ENCODE peak calls at places on chromosome 2, in ten cellular contexts. L is CD8-positive, alpha-beta memory T cell; F is T-helper 2 cell; G is amygdala; T is Right ventricle myocardium inferior; B is activated CD8-positive, alpha-beta memory T cell treated with anti-CD3 and anti-CD28 coated beads for 1 hour; C is NCI-H82; Z is stimulated activated CD8-positive, alpha-beta memory T cell treated with anti-CD3 and anti-CD28 coated beads, Interleukin-15, amount 100 ng/mL, for 4 hours; J is HuH-7.5; S is KG1. O is an unnamed sample.

GRCh38 chr2:101446869-101447268 is 28.0 kb downstream of the RFX8 start:
- DNase-seq in T (no peak), B (no peak), C (no peak), F (no peak), G (no peak), J (no peak), Z (no peak), S (no peak), L (no peak), O (no peak)

GRCh38 chr2:164841719-164842623 is at the start of gene COBLL1:
- DNase-seq in T (peak), Z (no peak), F (no peak), S (peak), G (peak), B (no peak), C (peak), L (no peak), J (peak), O (peak)

GRCh38 chr2:21043744-21044532 is at the start of gene APOB:
- DNase-seq in B (no peak), S (no peak), T (no peak), L (no peak), F (no peak), G (no peak), Z (no peak), C (no peak), J (no peak), O (no peak)

GRCh38 chr2:177265386-177265690 is 811 bp upstream of the NFE2L2 start:
- DNase-seq in S (no peak), T (peak), G (no peak), L (peak), Z (no peak), F (no peak), J (no peak), B (peak), C (peak), O (no peak)

GRCh38 chr2:60479226-60480088 is 74.0 kb downstream of the BCL11A start:
- DNase-seq in L (no peak), J (no peak), Z (no peak), B (no peak), G (no peak), T (no peak), C (no peak), S (no peak), F (no peak), O (no peak)

GRCh38 chr2:33000986-33001385 is 54.2 kb downstream of the LTBP1 start:
- DNase-seq in C (no peak), T (no peak), J (no peak), G (no peak), L (no peak), F (no peak), S (no peak), Z (no peak), B (no peak), O (no peak)

GRCh38 chr2:88059979-88060906 is 4.7 kb upstream of the KRCC1 start:
- DNase-seq in C (peak), Z (no peak), F (peak), T (no peak), L (peak), G (no peak), S (peak), J (peak), B (no peak), O (peak)

GRCh38 chr2:202643012-202643858 is 8.5 kb downstream of the FAM117B start:
- DNase-seq in L (no peak), T (no peak), Z (no peak), J (no peak), B (no peak), S (no peak), C (no peak), F (peak), G (no peak), O (no peak)

GRCh38 chr2:102460467-102460866 is 12.6 kb upstream of the SLC9A4 start:
- DNase-seq in S (no peak), Z (no peak), C (no peak), G (no peak), F (no peak), T (no peak), B (no peak), J (no peak), L (no peak), O (no peak)

GRCh38 chr2:149383340-149383739 is 53.0 kb downstream of the LYPD6 start:
- DNase-seq in F (no peak), G (no peak), T (no peak), B (no peak), L (no peak), C (no peak), S (no peak), Z (no peak), J (no peak), O (no peak)

GRCh38 chr2:4553219-4553618 is 849.8 kb downstream of the DCDC2C start:
- DNase-seq in B (no peak), J (no peak), G (no peak), Z (no peak), L (no peak), S (no peak), F (no peak), C (no peak), T (no peak), O (no peak)

GRCh38 chr2:191335875-191336464 is 90.8 kb downstream of the MYO1B start:
- DNase-seq in S (no peak), G (no peak), C (no peak), F (no peak), B (no peak), Z (no peak), J (no peak), L (no peak), T (no peak), O (no peak)

GRCh38 chr2:57204364-57204763 is 842.2 kb upstream of the VRK2 start:
- DNase-seq in S (no peak), C (no peak), T (no peak), L (no peak), J (no peak), F (no peak), B (no peak), Z (no peak), G (no peak), O (no peak)

GRCh38 chr2:233799087-233799665 is 21.0 kb downstream of the MROH2A start:
- DNase-seq in T (no peak), L (peak), F (no peak), G (no peak), Z (no peak), S (no peak), J (no peak), B (no peak), C (no peak), O (no peak)

GRCh38 chr2:42510191-42510929 is 16.6 kb upstream of the KCNG3 start:
- DNase-seq in C (no peak), J (no peak), G (no peak), L (no peak), Z (no peak), S (no peak), F (no peak), T (no peak), B (no peak), O (no peak)

GRCh38 chr2:73893764-73894474 is 1.1 kb downstream of the ACTG2 start:
- DNase-seq in F (no peak), B (no peak), C (no peak), J (no peak), T (no peak), Z (no peak), S (no peak), L (no peak), G (no peak), O (no peak)

GRCh38 chr2:143398701-143399260 is 269.6 kb downstream of the ARHGAP15 start:
- DNase-seq in B (no peak), F (no peak), J (no peak), Z (no peak), S (no peak), G (no peak), C (no peak), T (no peak), L (no peak), O (no peak)

GRCh38 chr2:210309546-210310233 is 5.3 kb downstream of the MYL1 start:
- DNase-seq in J (no peak), B (no peak), F (no peak), L (no peak), S (no peak), C (no peak), G (no peak), Z (no peak), T (no peak), O (no peak)

GRCh38 chr2:43508209-43508608 is 87.6 kb downstream of the THADA start:
- DNase-seq in T (no peak), C (no peak), Z (no peak), G (no peak), F (no peak), S (no peak), J (no peak), B (no peak), L (no peak), O (no peak)

GRCh38 chr2:171864357-171864985 is 29.6 kb downstream of the SLC25A12 start:
- DNase-seq in Z (no peak), F (no peak), B (no peak), T (no peak), L (no peak), S (no peak), C (no peak), G (no peak), J (no peak), O (no peak)